ENCODE peak calls at places on chromosome 4, in four cellular contexts. D is suprapubic skin, C is tibial nerve, G is K562. A is an unnamed sample.

GRCh38 chr4:180028682-180029081 is 2214.5 kb upstream of the TENM3 start:
- DNase-seq in D (no peak), C (no peak), G (no peak), A (no peak)

GRCh38 chr4:7761720-7762119 is 177.9 kb downstream of the AFAP1 start:
- DNase-seq in D (peak), C (peak), G (peak), A (peak)

GRCh38 chr4:100849319-100849718 is 331.5 kb upstream of the EMCN start:
- DNase-seq in D (no peak), C (no peak), G (no peak), A (no peak)

GRCh38 chr4:48315728-48316630 is 25.4 kb upstream of the SLAIN2 start:
- DNase-seq in D (no peak), C (peak), G (peak), A (no peak)

GRCh38 chr4:184007891-184008290 is 102.8 kb downstream of the STOX2 start:
- DNase-seq in D (no peak), C (no peak), G (no peak), A (no peak)

GRCh38 chr4:12439633-12440305 is 1011.1 kb upstream of the HS3ST1 start:
- DNase-seq in D (no peak), C (no peak), G (no peak), A (no peak)

GRCh38 chr4:10666616-10667015 is 18.0 kb downstream of the CLNK start:
- DNase-seq in D (no peak), C (no peak), G (no peak), A (no peak)

GRCh38 chr4:8586671-8587468 is 5.7 kb upstream of the CPZ start:
- DNase-seq in D (peak), C (no peak), G (no peak), A (peak)

GRCh38 chr4:186204103-186204559 is 12.8 kb downstream of the CYP4V2 start:
- DNase-seq in D (peak), C (no peak), G (peak), A (peak)

GRCh38 chr4:24382381-24382780 is 202.0 kb downstream of the DHX15 start:
- DNase-seq in D (no peak), C (no peak), G (no peak), A (no peak)

GRCh38 chr4:143773998-143774898 is 73.8 kb upstream of the FREM3 start:
- DNase-seq in D (no peak), C (peak), G (peak), A (no peak)

GRCh38 chr4:101346312-101346561 is 1.1 kb downstream of the PPP3CA start:
- DNase-seq in D (no peak), C (no peak), G (no peak), A (no peak)

GRCh38 chr4:83704786-83705185 is 168.9 kb downstream of the GPAT3 start:
- DNase-seq in D (no peak), C (no peak), G (no peak), A (no peak)

GRCh38 chr4:4599886-4600285 is 58.0 kb upstream of the STX18 start:
- DNase-seq in D (no peak), C (no peak), G (no peak), A (no peak)

GRCh38 chr4:125679989-125680388 is 365.2 kb downstream of the FAT4 start:
- DNase-seq in D (no peak), C (no peak), G (no peak), A (no peak)

GRCh38 chr4:173505924-173506779 is 23.9 kb downstream of the HAND2 start:
- DNase-seq in D (peak), C (peak), G (peak), A (peak)

GRCh38 chr4:173040200-173040599 is 128.4 kb upstream of the GALNT7 start:
- DNase-seq in D (no peak), C (peak), G (no peak), A (no peak)

GRCh38 chr4:80963051-80963450 is 67.5 kb upstream of the BMP3 start:
- DNase-seq in D (no peak), C (no peak), G (no peak), A (no peak)

GRCh38 chr4:1463927-1464540 is 57.8 kb upstream of the NKX1-1 start:
- DNase-seq in D (no peak), C (no peak), G (no peak), A (no peak)

GRCh38 chr4:98929341-98930267 is 671 bp upstream of the EIF4E start:
- DNase-seq in D (peak), C (peak), G (peak), A (peak)

GRCh38 chr4:135538698-135539097 is 1337.1 kb upstream of the PABPC4L start:
- DNase-seq in D (no peak), C (no peak), G (no peak), A (no peak)

GRCh38 chr4:82500106-82500738 is 61.6 kb downstream of the TMEM150C start:
- DNase-seq in D (no peak), C (no peak), G (no peak), A (no peak)

GRCh38 chr4:101125045-101125713 is 222.1 kb downstream of the PPP3CA start:
- DNase-seq in D (no peak), C (no peak), G (no peak), A (no peak)

GRCh38 chr4:74682567-74683359 is 111.6 kb downstream of the BTC start:
- DNase-seq in D (no peak), C (no peak), G (peak), A (no peak)

GRCh38 chr4:165345663-165346417 is 18.4 kb downstream of the MSMO1 start:
- DNase-seq in D (no peak), C (no peak), G (no peak), A (no peak)

GRCh38 chr4:166972071-166972470 is 262.2 kb downstream of the SPOCK3 start:
- DNase-seq in D (no peak), C (no peak), G (no peak), A (no peak)

GRCh38 chr4:6367313-6367945 is 97.8 kb downstream of the WFS1 start:
- DNase-seq in D (no peak), C (no peak), G (no peak), A (no peak)

GRCh38 chr4:4446434-4446833 is 59.5 kb downstream of the NSG1 start:
- DNase-seq in D (no peak), C (no peak), G (no peak), A (no peak)

GRCh38 chr4:113659127-113659526 is 102.4 kb downstream of the CAMK2D start:
- DNase-seq in D (no peak), C (no peak), G (no peak), A (no peak)

GRCh38 chr4:18194278-18194677 is 172.7 kb upstream of the LCORL start:
- DNase-seq in D (no peak), C (no peak), G (no peak), A (no peak)

GRCh38 chr4:158858410-158859189 is 89.8 kb downstream of the FNIP2 start:
- DNase-seq in D (no peak), C (no peak), G (no peak), A (no peak)

GRCh38 chr4:45350438-45350837 is 624.1 kb upstream of the GNPDA2 start:
- DNase-seq in D (no peak), C (no peak), G (no peak), A (no peak)

GRCh38 chr4:89755210-89755609 is 81.8 kb downstream of the SNCA start:
- DNase-seq in D (no peak), C (no peak), G (no peak), A (no peak)
- TF ChIP-seq EP300 in D (no peak), C (no peak), G (no peak), A (no peak)

GRCh38 chr4:78962597-78963115 is 23.4 kb upstream of the PAQR3 start:
- DNase-seq in D (no peak), C (no peak), G (no peak), A (no peak)
- TF ChIP-seq EP300 in D (no peak), C (peak), G (no peak), A (peak)

DNA sequence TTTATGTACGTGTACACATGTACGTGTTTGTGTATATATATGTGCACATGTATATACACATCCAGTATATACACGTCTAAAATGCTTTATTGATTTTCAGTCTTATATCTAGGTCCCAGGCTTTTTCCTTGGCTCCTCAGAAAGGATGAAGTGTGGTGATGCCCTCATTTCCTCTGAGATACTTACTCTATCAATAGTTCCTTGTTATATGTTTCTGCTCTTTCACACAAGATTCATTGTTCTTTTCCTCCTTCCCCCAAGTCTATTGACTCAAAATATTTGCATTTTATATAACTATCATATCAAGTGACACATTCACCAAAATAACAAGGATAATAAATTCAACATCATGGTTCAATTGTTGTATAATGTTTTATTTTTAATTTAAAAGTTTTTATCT is 359.2 kb downstream of the EPHA5 start:
- DNase-seq in D (no peak), C (no peak), G (no peak), A (no peak)
- TF ChIP-seq EP300 in D (no peak), C (no peak), G (no peak), A (no peak)

GRCh38 chr4:105712766-105713165 is 4.2 kb downstream of the GSTCD start:
- DNase-seq in D (no peak), C (no peak), G (no peak), A (no peak)

GRCh38 chr4:105715692-105716278 is 7.2 kb downstream of the GSTCD start:
- DNase-seq in D (no peak), C (no peak), G (no peak), A (no peak)

GRCh38 chr4:105714932-105715331 is 6.3 kb downstream of the GSTCD start:
- DNase-seq in D (no peak), C (no peak), G (no peak), A (no peak)

GRCh38 chr4:105710678-105711077 is 2.1 kb downstream of the GSTCD start:
- DNase-seq in D (no peak), C (no peak), G (no peak), A (no peak)

DNA sequence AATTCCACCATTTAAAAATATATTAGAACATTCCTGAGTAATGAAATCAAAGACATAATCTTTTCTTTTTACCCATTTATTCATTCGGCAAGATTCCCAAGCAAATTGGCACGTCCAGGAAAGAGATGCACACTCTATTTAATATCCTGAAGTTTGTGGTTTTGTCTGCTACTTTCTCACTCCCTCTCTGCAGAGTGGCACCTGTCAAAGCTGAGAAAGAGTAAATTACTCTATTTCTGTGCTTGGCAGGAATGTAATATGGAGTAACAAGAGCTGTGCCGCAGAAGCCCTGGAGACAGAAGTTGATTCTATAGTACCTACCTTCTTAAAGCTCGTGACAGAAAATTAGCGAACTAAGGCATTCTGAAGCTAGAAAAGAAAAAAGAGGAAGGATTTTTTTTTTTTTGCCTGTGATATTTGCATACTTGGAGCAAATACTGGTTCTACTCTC is 5.5 kb downstream of the GSTCD start:
- DNase-seq in D (no peak), C (no peak), G (no peak), A (no peak)
- TF ChIP-seq EP300 in D (no peak), C (no peak), G (no peak), A (no peak)

GRCh38 chr4:2696423-2696822 is 59.7 kb downstream of the TNIP2 start:
- DNase-seq in D (no peak), C (no peak), G (no peak), A (no peak)
- TF ChIP-seq EP300 in D (no peak), C (no peak), G (no peak), A (no peak)

GRCh38 chr4:110296892-110297291 is 98.5 kb upstream of the ELOVL6 start:
- DNase-seq in D (no peak), C (no peak), G (no peak), A (no peak)
- TF ChIP-seq EP300 in D (no peak), C (no peak), G (no peak), A (no peak)

GRCh38 chr4:103019319-103020124 is at the start of gene SLC9B1:
- DNase-seq in D (peak), C (peak), G (peak), A (peak)

GRCh38 chr4:103021120-103021519 is 1.6 kb upstream of the SLC9B1 start:
- DNase-seq in D (no peak), C (no peak), G (no peak), A (no peak)

DNA sequence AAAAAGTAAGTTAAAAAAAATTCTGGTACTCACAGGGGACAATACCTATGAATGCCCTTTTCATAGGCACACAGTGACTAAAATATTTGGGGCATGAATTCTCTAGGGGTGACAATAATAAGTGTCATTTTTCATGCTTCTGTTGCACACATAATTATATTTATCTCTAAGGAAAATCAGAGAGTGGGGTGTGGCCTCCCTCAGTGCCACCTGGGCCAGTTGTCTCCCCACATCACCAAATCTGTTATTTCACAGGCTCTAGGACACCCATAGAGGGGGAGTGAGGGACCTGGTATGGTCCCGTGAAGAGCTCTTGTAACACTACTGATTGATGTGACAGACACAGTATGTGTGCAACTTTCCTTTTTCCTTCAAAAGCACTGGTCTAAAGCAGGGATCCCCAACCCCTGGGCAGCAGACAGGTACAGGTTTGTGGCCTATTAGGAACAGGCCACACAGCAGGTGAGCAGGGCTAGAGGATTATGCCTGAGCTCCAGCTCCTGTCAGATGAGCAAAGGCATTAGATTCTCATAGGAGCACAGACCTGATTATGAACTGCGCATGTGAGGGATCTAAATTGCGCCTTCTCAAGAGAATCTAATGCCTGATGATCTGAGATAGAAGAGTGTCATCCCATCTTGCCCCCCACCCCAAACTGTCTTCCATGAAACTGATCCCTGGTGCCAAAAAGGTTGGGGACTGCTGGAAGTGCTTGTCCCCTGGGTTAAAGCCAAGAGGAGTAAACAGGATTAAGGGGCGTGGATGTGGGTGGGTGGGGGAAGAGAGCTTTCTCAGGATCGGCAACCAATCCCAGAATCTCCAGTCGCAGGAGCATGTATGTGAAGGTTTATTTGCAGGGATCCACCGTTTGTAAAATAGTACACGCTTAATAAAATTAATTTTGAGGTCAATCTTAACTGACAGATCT is 850 bp downstream of the SLC9B1 start:
- DNase-seq in D (peak), C (peak), G (peak), A (peak)
- TF ChIP-seq EP300 in D (no peak), C (no peak), G (no peak), A (no peak)

DNA sequence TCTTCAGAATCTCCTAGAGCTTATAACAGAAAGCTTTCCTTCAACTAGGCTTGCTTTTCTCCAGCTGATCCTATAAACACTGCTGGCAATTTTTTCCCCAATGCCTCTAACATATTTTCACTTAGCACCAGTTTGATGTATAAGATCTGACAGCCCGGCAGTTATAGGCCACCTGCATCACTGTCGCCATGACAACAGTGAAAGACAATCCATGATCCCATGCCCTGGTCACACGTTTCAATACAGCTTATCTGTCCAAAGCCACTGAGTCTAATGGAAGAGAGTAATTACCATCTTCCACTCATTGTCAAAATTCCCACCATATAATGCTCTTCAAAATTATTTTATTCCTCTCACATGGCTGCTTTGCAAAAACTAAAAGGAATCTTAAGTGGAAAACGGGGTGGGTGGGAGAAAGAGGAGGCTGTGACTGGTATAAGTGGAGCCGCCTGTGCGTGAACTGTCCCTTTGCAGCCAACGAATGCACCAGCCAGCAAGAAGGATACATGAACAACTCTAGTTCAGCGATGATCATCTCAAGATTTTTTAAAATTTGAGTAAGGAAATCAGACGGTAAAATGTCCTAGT is 44.3 kb downstream of the MAML3 start:
- DNase-seq in D (no peak), C (no peak), G (no peak), A (no peak)
- TF ChIP-seq EP300 in D (no peak), C (no peak), G (no peak), A (no peak)

A was measured in sigmoid colon.